ENCODE peak calls at places on chromosomes 1 and 21, in four cellular contexts. H is HCT116, U is K562, F is WTC11. X is an unnamed sample.

GRCh38 chr1:64471724-64472276 is 1.9 kb downstream of the CACHD1 start:
- DNase-seq in H (no peak), U (no peak), F (no peak), X (no peak)

GRCh38 chr1:44359234-44359937 is 4.3 kb upstream of the ERI3 start:
- DNase-seq in H (no peak), U (no peak), F (no peak), X (no peak)

GRCh38 chr1:159647616-159648015 is 60.0 kb downstream of the APCS start:
- DNase-seq in H (no peak), U (no peak), F (no peak), X (peak; percentile 17)

GRCh38 chr1:24321712-24322635 is 2.8 kb downstream of the GRHL3 start:
- DNase-seq in H (peak; percentile 82), U (peak; percentile 81), F (peak; percentile 65), X (peak; percentile 89)

GRCh38 chr1:236515443-236515958 is 8.3 kb upstream of the LGALS8 start:
- DNase-seq in H (no peak), U (no peak), F (no peak), X (no peak)

GRCh38 chr1:40653851-40654537 is 11.5 kb downstream of the RIMS3 start:
- DNase-seq in H (no peak), U (peak; percentile 76), F (peak; percentile 78), X (peak; percentile 36)

GRCh38 chr1:221392453-221392852 is 349.4 kb downstream of the DUSP10 start:
- DNase-seq in H (no peak), U (no peak), F (no peak), X (no peak)

GRCh38 chr1:210259496-210259895 is 26.9 kb downstream of the SERTAD4 start:
- DNase-seq in H (no peak), U (no peak), F (no peak), X (no peak)

GRCh38 chr1:51946300-51946699 is 44.2 kb downstream of the RAB3B start:
- DNase-seq in H (no peak), U (no peak), F (no peak), X (no peak)

GRCh38 chr1:20787775-20788488 is 825 bp upstream of the HP1BP3 start:
- DNase-seq in H (no peak), U (peak; percentile 30), F (no peak), X (peak; percentile 63)

GRCh38 chr21:26849428-26850115 is 4.4 kb upstream of the ADAMTS1 start:
- DNase-seq in H (peak; percentile 6), U (peak; percentile 31), F (no peak), X (peak; percentile 49)

GRCh38 chr1:54292015-54292739 is 92.2 kb downstream of the MRPL37 start:
- DNase-seq in H (no peak), U (no peak), F (no peak), X (no peak)

GRCh38 chr1:168893359-168893791 is 164.4 kb upstream of the DPT start:
- DNase-seq in H (no peak), U (no peak), F (no peak), X (no peak)

GRCh38 chr21:34782666-34783365 is 114.0 kb downstream of the CLIC6 start:
- DNase-seq in H (no peak), U (no peak), F (no peak), X (no peak)

GRCh38 chr1:1170215-1170890 is 3.3 kb upstream of the TTLL10 start:
- DNase-seq in H (no peak), U (no peak), F (peak; percentile 10), X (peak; percentile 76)

GRCh38 chr1:38818706-38819439 is 40.7 kb downstream of the RRAGC start:
- DNase-seq in H (no peak), U (no peak), F (no peak), X (no peak)

GRCh38 chr1:91683598-91683951 is 182.9 kb downstream of the CDC7 start:
- DNase-seq in H (no peak), U (no peak), F (peak; percentile 43), X (no peak)

GRCh38 chr1:40373323-40374283 is at the start of gene SMAP2:
- DNase-seq in H (peak; percentile 89), U (peak; percentile 100), F (peak; percentile 97), X (peak; percentile 96)

GRCh38 chr1:147897030-147897756 is 5.4 kb upstream of the GJA8 start:
- DNase-seq in H (no peak), U (no peak), F (no peak), X (no peak)

GRCh38 chr1:170221495-170221894 is 75.7 kb downstream of the NTMT2 start:
- DNase-seq in H (no peak), U (no peak), F (no peak), X (no peak)

GRCh38 chr1:234963180-234963903 is 165.3 kb downstream of the TOMM20 start:
- DNase-seq in H (no peak), U (peak; percentile 76), F (no peak), X (peak; percentile 98)

GRCh38 chr1:119721933-119722332 is 10.2 kb downstream of the PHGDH start:
- DNase-seq in H (no peak), U (no peak), F (no peak), X (no peak)

GRCh38 chr1:185732941-185733340 is 1.2 kb upstream of the HMCN1 start:
- DNase-seq in H (no peak), U (no peak), F (no peak), X (no peak)

GRCh38 chr1:192878249-192878648 is 69.4 kb downstream of the RGS2 start:
- DNase-seq in H (no peak), U (no peak), F (no peak), X (no peak)

GRCh38 chr1:72997041-72997440 is 714.7 kb upstream of the NEGR1 start:
- DNase-seq in H (no peak), U (no peak), F (no peak), X (no peak)

GRCh38 chr1:162918111-162918754 is 57.3 kb upstream of the CCDC190 start:
- DNase-seq in H (no peak), U (no peak), F (no peak), X (no peak)

GRCh38 chr1:170340259-170340658 is 191.7 kb upstream of the GORAB start:
- DNase-seq in H (no peak), U (no peak), F (no peak), X (no peak)

GRCh38 chr1:192382758-192383157 is 66.0 kb downstream of the RGS21 start:
- DNase-seq in H (no peak), U (no peak), F (no peak), X (no peak)

GRCh38 chr1:78236711-78237110 is 190.9 kb downstream of the GIPC2 start:
- DNase-seq in H (no peak), U (no peak), F (no peak), X (no peak)

GRCh38 chr1:183355797-183356196 is 62.4 kb downstream of the NMNAT2 start:
- DNase-seq in H (no peak), U (no peak), F (no peak), X (no peak)

GRCh38 chr1:6034750-6035096 is 11.0 kb upstream of the KCNAB2 start:
- DNase-seq in H (no peak), U (no peak), F (no peak), X (no peak)

GRCh38 chr1:6033124-6033523 is 12.6 kb upstream of the KCNAB2 start:
- DNase-seq in H (no peak), U (no peak), F (no peak), X (no peak)

GRCh38 chr1:6035719-6036118 is 10.0 kb upstream of the KCNAB2 start:
- DNase-seq in H (no peak), U (no peak), F (no peak), X (no peak)

GRCh38 chr1:6035265-6035664 is 10.4 kb upstream of the KCNAB2 start:
- DNase-seq in H (no peak), U (no peak), F (no peak), X (no peak)

DNA sequence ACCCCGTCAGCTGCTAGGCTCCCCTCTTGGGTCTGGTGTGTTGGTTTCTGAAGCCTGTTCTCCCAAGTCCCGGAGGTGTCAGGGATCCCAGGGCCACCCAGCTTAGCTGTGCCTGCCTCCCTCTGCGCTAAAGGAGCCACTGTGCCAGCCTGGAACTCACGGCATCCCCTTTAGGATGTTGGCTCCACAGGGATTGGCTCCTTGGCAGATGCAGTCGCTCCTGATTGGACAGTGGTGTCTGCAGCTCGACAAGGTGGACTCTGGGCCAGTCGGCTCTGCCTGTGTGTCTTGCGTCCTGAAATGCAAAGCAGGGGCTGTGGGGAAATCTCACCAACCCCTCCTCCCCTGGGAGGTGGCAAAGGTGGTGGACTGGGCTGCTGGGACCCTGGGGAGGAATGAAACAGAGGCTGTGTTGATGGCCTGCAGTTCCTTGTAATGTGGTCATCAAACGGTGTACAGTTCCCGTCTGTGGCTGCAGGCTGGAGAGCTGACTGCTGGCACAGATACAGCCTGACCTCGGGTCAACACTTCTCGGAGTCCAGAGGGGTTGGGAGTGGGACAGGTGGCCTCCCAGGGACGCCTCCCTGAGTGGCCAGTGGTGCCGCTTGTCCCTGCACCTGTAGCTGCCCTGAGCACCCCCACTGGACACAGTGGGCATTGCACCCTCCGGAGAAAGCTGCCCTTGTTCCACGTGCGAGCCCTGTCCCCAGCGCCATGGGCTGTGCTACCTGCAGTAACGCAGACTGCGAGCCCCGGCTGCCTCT is 11.5 kb upstream of the KCNAB2 start:
- DNase-seq in H (no peak), U (peak; percentile 82), F (peak; percentile 86), X (peak; percentile 51)
- TF ChIP-seq MAX in H (no peak), U (peak; percentile 84), F (no peak), X (no peak)

DNA sequence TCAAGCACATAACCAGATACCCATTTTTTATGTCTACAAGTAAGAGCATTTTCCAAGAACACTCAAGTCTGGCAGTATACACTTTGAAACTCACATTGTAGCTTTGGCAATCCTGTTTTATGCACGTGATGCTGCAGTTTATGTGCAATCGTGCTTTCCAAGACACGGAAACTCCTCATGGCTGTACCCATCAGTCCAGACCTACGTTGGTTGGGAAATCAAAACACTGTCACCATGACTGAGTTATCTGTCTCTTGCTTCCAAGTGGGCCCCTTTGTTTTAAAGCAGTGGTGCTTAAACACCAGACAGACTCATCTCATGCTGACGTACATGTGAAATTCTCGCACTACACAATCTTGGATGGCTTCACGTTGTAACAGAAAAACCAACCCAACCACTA is 192.8 kb downstream of the LTN1 start:
- DNase-seq in H (no peak), U (no peak), F (no peak), X (no peak)
- TF ChIP-seq MAX in H (no peak), U (no peak), F (no peak), X (no peak)

GRCh38 chr1:151832318-151832984 is 849 bp upstream of the RORC start:
- DNase-seq in H (no peak), U (no peak), F (no peak), X (no peak)
- TF ChIP-seq MAX in H (peak; percentile 93), U (no peak), F (no peak), X (no peak)

GRCh38 chr21:25541042-25541441 is 66.2 kb downstream of the MRPL39 start:
- DNase-seq in H (no peak), U (no peak), F (no peak), X (no peak)
- TF ChIP-seq MAX in H (no peak), U (no peak), F (no peak), X (no peak)

DNA sequence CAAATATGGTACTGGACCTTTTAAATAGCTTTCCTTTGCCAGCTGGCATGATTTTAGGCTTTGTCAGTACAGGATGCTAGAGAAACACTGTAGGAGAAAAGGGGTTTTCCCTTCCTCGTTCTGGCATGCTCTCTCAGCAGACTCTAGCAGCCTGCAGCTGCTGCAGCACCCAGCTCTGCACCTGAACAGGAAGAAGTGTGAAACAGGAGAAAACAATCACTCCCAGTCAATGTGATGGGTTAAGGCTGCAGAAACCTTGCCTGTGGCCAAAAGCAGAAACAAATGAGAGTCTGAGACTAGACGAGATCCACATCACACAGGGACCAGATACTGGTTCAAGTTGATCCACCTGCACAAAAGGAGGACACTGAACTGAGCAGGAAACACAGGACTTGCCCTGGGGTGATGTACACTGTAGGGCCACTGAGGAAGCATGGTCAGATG is 21.2 kb downstream of the OVGP1 start:
- DNase-seq in H (no peak), U (no peak), F (no peak), X (no peak)
- TF ChIP-seq MAX in H (no peak), U (no peak), F (no peak), X (no peak)

X was measured in NB4.